ENCODE peak calls at places on chromosomes 16 and 17, in eight cellular contexts. One of them, this sample, is unnamed.

GRCh38 chr17:40364121-40364861 is at the start of gene GJD3:
- DNase-seq in cardiac fibroblast: no peak
- DNase-seq in Calu3: no peak
- DNase-seq in CD14-positive monocyte: peak; percentile 30
- DNase-seq in progenitor cell of endocrine pancreas: no peak
- DNase-seq in stomach: no peak
- DNase-seq in mucosa of descending colon: no peak
- DNase-seq in IMR-90: no peak
- DNase-seq in this sample: no peak

GRCh38 chr16:48432136-48432535 is 46.9 kb upstream of the SIAH1 start:
- DNase-seq in progenitor cell of endocrine pancreas: no peak
- DNase-seq in mucosa of descending colon: no peak
- DNase-seq in cardiac fibroblast: no peak
- DNase-seq in IMR-90: no peak
- DNase-seq in Calu3: no peak
- DNase-seq in stomach: no peak
- DNase-seq in CD14-positive monocyte: peak; percentile 56
- DNase-seq in this sample: no peak

GRCh38 chr17:7650509-7651096 is at the start of gene ATP1B2:
- DNase-seq in progenitor cell of endocrine pancreas: peak; percentile 41
- DNase-seq in stomach: peak; percentile 72
- DNase-seq in cardiac fibroblast: peak; percentile 25
- DNase-seq in CD14-positive monocyte: peak; percentile 68
- DNase-seq in Calu3: peak; percentile 24
- DNase-seq in mucosa of descending colon: peak; percentile 79
- DNase-seq in IMR-90: no peak
- DNase-seq in this sample: peak; percentile 91

GRCh38 chr17:63843387-63844292 is 1.2 kb upstream of the SMARCD2 start:
- DNase-seq in Calu3: no peak
- DNase-seq in CD14-positive monocyte: peak; percentile 66
- DNase-seq in mucosa of descending colon: peak; percentile 71
- DNase-seq in progenitor cell of endocrine pancreas: no peak
- DNase-seq in IMR-90: peak; percentile 70
- DNase-seq in stomach: peak; percentile 41
- DNase-seq in cardiac fibroblast: peak; percentile 90
- DNase-seq in this sample: no peak

GRCh38 chr17:45256114-45256966 is 5.6 kb downstream of the SPATA32 start:
- DNase-seq in cardiac fibroblast: no peak
- DNase-seq in Calu3: peak; percentile 43
- DNase-seq in CD14-positive monocyte: no peak
- DNase-seq in IMR-90: no peak
- DNase-seq in progenitor cell of endocrine pancreas: no peak
- DNase-seq in stomach: no peak
- DNase-seq in mucosa of descending colon: no peak
- DNase-seq in this sample: no peak

GRCh38 chr16:15942901-15943690 is 6.3 kb upstream of the ABCC1 start:
- DNase-seq in stomach: no peak
- DNase-seq in progenitor cell of endocrine pancreas: no peak
- DNase-seq in Calu3: no peak
- DNase-seq in IMR-90: no peak
- DNase-seq in mucosa of descending colon: no peak
- DNase-seq in cardiac fibroblast: no peak
- DNase-seq in CD14-positive monocyte: no peak
- DNase-seq in this sample: no peak

GRCh38 chr17:80854220-80854619 is 137.4 kb upstream of the CHMP6 start:
- DNase-seq in Calu3: no peak
- DNase-seq in stomach: no peak
- DNase-seq in cardiac fibroblast: no peak
- DNase-seq in progenitor cell of endocrine pancreas: no peak
- DNase-seq in mucosa of descending colon: peak; percentile 17
- DNase-seq in CD14-positive monocyte: no peak
- DNase-seq in IMR-90: no peak
- DNase-seq in this sample: no peak

GRCh38 chr17:74117087-74117486 is 86.4 kb upstream of the RPL38 start:
- DNase-seq in stomach: no peak
- DNase-seq in mucosa of descending colon: no peak
- DNase-seq in progenitor cell of endocrine pancreas: no peak
- DNase-seq in cardiac fibroblast: no peak
- DNase-seq in IMR-90: no peak
- DNase-seq in CD14-positive monocyte: no peak
- DNase-seq in Calu3: no peak
- DNase-seq in this sample: no peak

GRCh38 chr17:50817142-50817751 is 18.1 kb upstream of the WFIKKN2 start:
- DNase-seq in CD14-positive monocyte: no peak
- DNase-seq in stomach: peak; percentile 68
- DNase-seq in cardiac fibroblast: peak; percentile 33
- DNase-seq in progenitor cell of endocrine pancreas: peak; percentile 47
- DNase-seq in IMR-90: no peak
- DNase-seq in Calu3: peak; percentile 76
- DNase-seq in mucosa of descending colon: no peak
- DNase-seq in this sample: peak; percentile 70

GRCh38 chr16:74698220-74698619 is 2.4 kb downstream of the MLKL start:
- DNase-seq in mucosa of descending colon: no peak
- DNase-seq in Calu3: no peak
- DNase-seq in progenitor cell of endocrine pancreas: no peak
- DNase-seq in stomach: no peak
- DNase-seq in IMR-90: peak; percentile 8
- DNase-seq in CD14-positive monocyte: no peak
- DNase-seq in cardiac fibroblast: no peak
- DNase-seq in this sample: no peak

GRCh38 chr17:78828470-78829185 is 12.0 kb downstream of the USP36 start:
- DNase-seq in IMR-90: peak; percentile 78
- DNase-seq in CD14-positive monocyte: no peak
- DNase-seq in progenitor cell of endocrine pancreas: no peak
- DNase-seq in mucosa of descending colon: no peak
- DNase-seq in Calu3: peak; percentile 12
- DNase-seq in stomach: no peak
- DNase-seq in cardiac fibroblast: peak; percentile 70
- DNase-seq in this sample: no peak

GRCh38 chr16:1613728-1614225 is 1.6 kb downstream of the CRAMP1 start:
- DNase-seq in CD14-positive monocyte: no peak
- DNase-seq in progenitor cell of endocrine pancreas: no peak
- DNase-seq in IMR-90: no peak
- DNase-seq in stomach: peak; percentile 30
- DNase-seq in cardiac fibroblast: peak; percentile 37
- DNase-seq in Calu3: peak; percentile 34
- DNase-seq in mucosa of descending colon: peak; percentile 60
- DNase-seq in this sample: peak; percentile 44

GRCh38 chr17:40646791-40647548 is 648 bp downstream of the SMARCE1 start:
- DNase-seq in progenitor cell of endocrine pancreas: no peak
- DNase-seq in IMR-90: peak; percentile 43
- DNase-seq in cardiac fibroblast: peak; percentile 17
- DNase-seq in stomach: no peak
- DNase-seq in Calu3: no peak
- DNase-seq in mucosa of descending colon: no peak
- DNase-seq in CD14-positive monocyte: peak; percentile 51
- DNase-seq in this sample: peak; percentile 31

GRCh38 chr16:77918792-77919707 is 103.3 kb upstream of the CLEC3A start:
- DNase-seq in IMR-90: peak; percentile 78
- DNase-seq in mucosa of descending colon: no peak
- DNase-seq in CD14-positive monocyte: no peak
- DNase-seq in cardiac fibroblast: no peak
- DNase-seq in Calu3: no peak
- DNase-seq in progenitor cell of endocrine pancreas: peak; percentile 15
- DNase-seq in stomach: no peak
- DNase-seq in this sample: no peak

GRCh38 chr16:6483634-6484033 is 849.0 kb upstream of the RBFOX1 start:
- DNase-seq in cardiac fibroblast: no peak
- DNase-seq in CD14-positive monocyte: no peak
- DNase-seq in stomach: no peak
- DNase-seq in IMR-90: no peak
- DNase-seq in progenitor cell of endocrine pancreas: no peak
- DNase-seq in Calu3: no peak
- DNase-seq in mucosa of descending colon: no peak
- DNase-seq in this sample: peak; percentile 51

GRCh38 chr17:16911141-16911937 is 60.6 kb downstream of the TNFRSF13B start:
- DNase-seq in cardiac fibroblast: peak; percentile 35
- DNase-seq in Calu3: no peak
- DNase-seq in IMR-90: no peak
- DNase-seq in mucosa of descending colon: no peak
- DNase-seq in progenitor cell of endocrine pancreas: no peak
- DNase-seq in CD14-positive monocyte: no peak
- DNase-seq in stomach: peak; percentile 18
- DNase-seq in this sample: no peak

GRCh38 chr16:66603537-66604375 is 748 bp upstream of the CMTM3 start:
- DNase-seq in cardiac fibroblast: peak; percentile 57
- DNase-seq in mucosa of descending colon: peak; percentile 88
- DNase-seq in CD14-positive monocyte: peak; percentile 52
- DNase-seq in stomach: peak; percentile 37
- DNase-seq in progenitor cell of endocrine pancreas: peak; percentile 57
- DNase-seq in IMR-90: peak; percentile 58
- DNase-seq in Calu3: peak; percentile 23
- DNase-seq in this sample: peak; percentile 68

GRCh38 chr16:11681977-11682654 is 13.9 kb downstream of the SNN start:
- DNase-seq in CD14-positive monocyte: no peak
- DNase-seq in IMR-90: no peak
- DNase-seq in cardiac fibroblast: no peak
- DNase-seq in Calu3: no peak
- DNase-seq in mucosa of descending colon: peak; percentile 78
- DNase-seq in progenitor cell of endocrine pancreas: no peak
- DNase-seq in stomach: peak; percentile 18
- DNase-seq in this sample: no peak

GRCh38 chr17:19262650-19263620 is 25.8 kb downstream of the EPN2 start:
- DNase-seq in CD14-positive monocyte: no peak
- DNase-seq in Calu3: no peak
- DNase-seq in cardiac fibroblast: peak; percentile 86
- DNase-seq in mucosa of descending colon: no peak
- DNase-seq in IMR-90: peak; percentile 69
- DNase-seq in progenitor cell of endocrine pancreas: no peak
- DNase-seq in stomach: no peak
- DNase-seq in this sample: no peak

DNA sequence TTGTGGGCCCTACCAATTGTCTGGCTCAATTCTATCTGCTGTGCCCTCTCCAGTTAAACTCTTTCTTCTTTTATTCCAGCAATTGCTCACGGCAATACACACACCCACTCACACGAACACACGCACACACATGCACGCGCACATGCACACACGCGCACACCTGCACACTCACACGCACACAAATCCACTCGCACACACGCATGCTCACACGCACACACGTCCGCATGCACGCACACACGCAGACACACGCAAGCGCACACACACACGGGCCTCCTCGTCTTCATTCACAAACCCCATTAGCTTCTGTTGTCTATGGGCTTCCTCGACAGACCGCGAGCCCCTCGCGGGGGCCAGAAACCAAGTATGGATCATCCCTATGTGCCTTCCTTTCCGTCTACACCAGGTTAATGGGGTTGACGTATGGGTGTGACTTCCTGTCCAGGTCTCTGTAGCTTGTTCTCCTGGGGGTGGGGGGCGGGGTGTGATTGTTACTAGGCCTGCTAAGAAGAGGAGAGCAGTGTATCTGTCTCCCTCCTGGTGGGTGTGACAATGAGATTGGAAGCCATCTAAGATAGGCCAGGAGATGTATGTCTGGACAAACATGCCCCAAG is 717 bp upstream of the CTF1 start:
- DNase-seq in stomach: no peak
- DNase-seq in progenitor cell of endocrine pancreas: no peak
- DNase-seq in IMR-90: no peak
- DNase-seq in CD14-positive monocyte: no peak
- DNase-seq in cardiac fibroblast: no peak
- DNase-seq in mucosa of descending colon: peak; percentile 59
- DNase-seq in Calu3: no peak
- DNase-seq in this sample: no peak
- TF ChIP-seq CTCF in stomach: no peak
- TF ChIP-seq CTCF in progenitor cell of endocrine pancreas: no peak
- TF ChIP-seq CTCF in IMR-90: no peak
- TF ChIP-seq CTCF in CD14-positive monocyte: no peak
- TF ChIP-seq CTCF in cardiac fibroblast: no peak
- TF ChIP-seq CTCF in mucosa of descending colon: no peak
- TF ChIP-seq CTCF in Calu3: no peak
- TF ChIP-seq CTCF in this sample: no peak

DNA sequence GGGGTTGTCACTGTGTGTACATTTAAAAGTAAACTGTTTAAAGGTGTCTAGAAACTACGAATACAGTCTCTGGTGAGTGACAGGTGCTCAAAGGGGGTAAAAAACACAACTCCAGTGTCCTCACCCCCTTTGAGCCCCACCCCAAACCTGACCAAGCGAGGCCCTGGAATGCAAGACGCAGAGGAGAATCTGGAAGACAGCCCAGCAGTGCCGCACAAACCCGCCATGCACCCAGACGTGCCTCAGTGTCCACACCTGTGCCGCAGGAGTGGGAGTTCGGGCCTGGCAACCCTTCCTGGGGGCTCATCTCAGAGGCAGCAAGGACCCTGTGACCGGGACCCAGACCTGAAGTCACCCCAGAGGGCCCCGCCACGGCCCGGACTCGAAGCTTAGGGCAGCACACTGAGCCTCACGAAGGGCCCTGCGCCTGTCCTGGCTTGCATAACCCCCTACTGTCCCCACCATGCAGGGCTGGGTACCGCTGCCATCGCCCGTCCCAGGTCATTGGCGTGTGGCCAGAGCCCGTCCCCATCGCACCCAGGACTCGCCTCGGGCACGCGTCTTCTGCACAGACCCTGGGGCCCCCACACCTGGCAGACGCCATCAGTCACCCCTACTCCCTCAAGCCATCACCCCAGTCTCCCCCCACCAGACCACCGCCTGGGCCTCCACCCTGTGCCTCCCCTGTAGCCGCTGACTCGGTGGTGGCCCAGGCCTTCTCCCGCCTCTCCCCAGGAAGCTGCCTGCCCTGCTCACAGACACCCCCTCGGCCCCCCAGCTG is 33.0 kb upstream of the ZC3H18 start:
- DNase-seq in IMR-90: no peak
- DNase-seq in CD14-positive monocyte: no peak
- DNase-seq in progenitor cell of endocrine pancreas: no peak
- DNase-seq in mucosa of descending colon: no peak
- DNase-seq in cardiac fibroblast: no peak
- DNase-seq in stomach: no peak
- DNase-seq in Calu3: peak; percentile 54
- DNase-seq in this sample: no peak
- TF ChIP-seq CTCF in IMR-90: no peak
- TF ChIP-seq CTCF in CD14-positive monocyte: no peak
- TF ChIP-seq CTCF in progenitor cell of endocrine pancreas: peak; percentile 14
- TF ChIP-seq CTCF in mucosa of descending colon: no peak
- TF ChIP-seq CTCF in cardiac fibroblast: no peak
- TF ChIP-seq CTCF in stomach: no peak
- TF ChIP-seq CTCF in Calu3: peak; percentile 19
- TF ChIP-seq CTCF in this sample: no peak

GRCh38 chr16:57795431-57795878 is 6.8 kb downstream of the KIFC3 start:
- DNase-seq in cardiac fibroblast: peak; percentile 67
- DNase-seq in mucosa of descending colon: peak; percentile 7
- DNase-seq in IMR-90: peak; percentile 38
- DNase-seq in stomach: peak; percentile 73
- DNase-seq in Calu3: peak; percentile 76
- DNase-seq in progenitor cell of endocrine pancreas: no peak
- DNase-seq in CD14-positive monocyte: no peak
- DNase-seq in this sample: peak; percentile 41
- TF ChIP-seq CTCF in cardiac fibroblast: peak; percentile 37
- TF ChIP-seq CTCF in mucosa of descending colon: no peak
- TF ChIP-seq CTCF in IMR-90: peak; percentile 32
- TF ChIP-seq CTCF in stomach: no peak
- TF ChIP-seq CTCF in Calu3: peak; percentile 72
- TF ChIP-seq CTCF in progenitor cell of endocrine pancreas: peak; percentile 51
- TF ChIP-seq CTCF in CD14-positive monocyte: peak; percentile 32
- TF ChIP-seq CTCF in this sample: peak; percentile 46

DNA sequence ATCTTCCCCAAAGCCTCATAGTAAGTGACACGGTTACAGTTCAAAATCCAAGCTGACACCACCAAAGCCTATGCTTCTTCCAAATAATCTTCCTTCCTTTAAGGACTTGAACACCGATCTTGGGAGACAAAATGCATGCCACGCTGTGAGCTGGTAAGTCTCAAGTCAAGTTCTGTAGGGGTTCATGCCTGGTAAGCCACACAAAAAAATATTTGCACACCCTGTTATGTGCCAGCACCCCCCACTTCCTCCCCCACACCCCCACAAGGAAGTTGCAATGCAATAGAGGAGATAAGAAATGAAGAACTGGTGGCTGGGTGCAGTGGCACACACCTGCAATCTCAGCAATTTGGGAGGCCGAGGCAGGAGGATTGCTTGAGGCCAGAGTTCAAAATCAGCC is 5.6 kb downstream of the NOG start:
- DNase-seq in IMR-90: no peak
- DNase-seq in progenitor cell of endocrine pancreas: no peak
- DNase-seq in cardiac fibroblast: no peak
- DNase-seq in stomach: no peak
- DNase-seq in mucosa of descending colon: no peak
- DNase-seq in Calu3: no peak
- DNase-seq in CD14-positive monocyte: no peak
- DNase-seq in this sample: no peak
- TF ChIP-seq CTCF in IMR-90: no peak
- TF ChIP-seq CTCF in progenitor cell of endocrine pancreas: no peak
- TF ChIP-seq CTCF in cardiac fibroblast: no peak
- TF ChIP-seq CTCF in stomach: no peak
- TF ChIP-seq CTCF in mucosa of descending colon: no peak
- TF ChIP-seq CTCF in Calu3: no peak
- TF ChIP-seq CTCF in CD14-positive monocyte: no peak
- TF ChIP-seq CTCF in this sample: no peak